ENCODE peak calls at places on chromosome 9, in eight cellular contexts. B is H7; H is NCI-H2081; N is M059J; P is IMR-90; W is activated CD8-positive, alpha-beta memory T cell treated with anti-CD3 and anti-CD28 coated beads for 48 hours; E is HepG2; L is activated CD4-positive, alpha-beta T cell treated with anti-CD3 and anti-CD28 coated beads for 36 hours. R is an unnamed sample.

GRCh38 chr9:136988872-136989271 is 3.4 kb upstream of the PAXX start:
- DNase-seq in L (no peak), P (no peak), N (no peak), E (no peak), H (no peak), W (no peak), B (no peak), R (no peak)

GRCh38 chr9:91047529-91047928 is 245.9 kb downstream of the SYK start:
- DNase-seq in W (no peak), P (no peak), B (no peak), L (peak; percentile 82), N (peak; percentile 45), H (no peak), E (no peak), R (peak; percentile 82)

GRCh38 chr9:113186241-113186755 is 34.8 kb downstream of the FKBP15 start:
- DNase-seq in N (no peak), H (no peak), B (no peak), E (no peak), L (no peak), P (no peak), W (no peak), R (no peak)

GRCh38 chr9:73116880-73117279 is 34.8 kb upstream of the ANXA1 start:
- DNase-seq in P (no peak), E (no peak), B (no peak), H (no peak), L (no peak), W (no peak), N (no peak), R (no peak)

GRCh38 chr9:80707120-80707519 is 982.2 kb downstream of the TLE1 start:
- DNase-seq in W (no peak), P (peak; percentile 51), H (no peak), B (no peak), E (no peak), N (peak; percentile 25), L (no peak), R (no peak)

GRCh38 chr9:129140397-129141065 is 29.3 kb downstream of the PTPA start:
- DNase-seq in L (peak; percentile 53), W (no peak), E (peak; percentile 56), B (peak; percentile 80), P (peak; percentile 45), H (peak; percentile 32), N (peak; percentile 65), R (peak; percentile 41)

GRCh38 chr9:101165131-101165530 is 136.6 kb downstream of the PLPPR1 start:
- DNase-seq in E (peak; percentile 1), W (no peak), B (no peak), L (no peak), P (no peak), H (no peak), N (no peak), R (no peak)

GRCh38 chr9:90706230-90706629 is 63.6 kb upstream of the DIRAS2 start:
- DNase-seq in N (no peak), L (no peak), P (no peak), W (no peak), B (no peak), E (no peak), H (no peak), R (no peak)

GRCh38 chr9:136031741-136032638 is 63.1 kb downstream of the NACC2 start:
- DNase-seq in L (no peak), H (no peak), B (no peak), E (no peak), N (no peak), W (no peak), P (peak; percentile 52), R (no peak)

GRCh38 chr9:34783951-34784487 is 74.1 kb upstream of the CCL21 start:
- DNase-seq in P (no peak), B (no peak), E (no peak), N (no peak), L (peak; percentile 11), W (no peak), H (no peak), R (no peak)

GRCh38 chr9:23769307-23769935 is 56.6 kb downstream of the ELAVL2 start:
- DNase-seq in W (no peak), E (no peak), H (no peak), N (peak; percentile 100), P (peak; percentile 6), B (no peak), L (no peak), R (no peak)

GRCh38 chr9:37100317-37100716 is 20.1 kb upstream of the ZCCHC7 start:
- DNase-seq in E (no peak), P (peak; percentile 6), W (no peak), B (no peak), L (no peak), H (no peak), N (peak; percentile 78), R (no peak)

GRCh38 chr9:82923410-82924242 is 139.3 kb downstream of the RASEF start:
- DNase-seq in N (peak; percentile 79), H (peak; percentile 78), W (no peak), B (no peak), E (peak; percentile 23), L (no peak), P (no peak), R (no peak)

GRCh38 chr9:14303526-14303925 is 10.4 kb downstream of the NFIB start:
- DNase-seq in E (no peak), P (no peak), L (no peak), H (peak; percentile 85), W (no peak), B (no peak), N (no peak), R (no peak)

GRCh38 chr9:72826954-72827953 is 125.6 kb downstream of the ALDH1A1 start:
- DNase-seq in H (no peak), L (no peak), E (no peak), W (no peak), P (no peak), N (no peak), B (no peak), R (no peak)

GRCh38 chr9:105639936-105640335 is 22.3 kb upstream of the TAL2 start:
- DNase-seq in W (no peak), P (no peak), H (no peak), E (no peak), L (no peak), N (no peak), B (no peak), R (no peak)

GRCh38 chr9:112810696-112811490 is 60.3 kb downstream of the SNX30 start:
- DNase-seq in W (no peak), L (no peak), P (no peak), B (no peak), H (no peak), E (no peak), N (no peak), R (no peak)

GRCh38 chr9:131529597-131530545 is 1.2 kb downstream of the UCK1 start:
- DNase-seq in H (no peak), E (no peak), B (peak; percentile 62), L (no peak), P (no peak), N (no peak), W (no peak), R (no peak)

GRCh38 chr9:32378993-32379729 is 5.3 kb upstream of the ACO1 start:
- DNase-seq in W (no peak), P (peak; percentile 85), L (peak; percentile 56), B (peak; percentile 43), H (peak; percentile 90), E (peak; percentile 85), N (peak; percentile 84), R (peak; percentile 37)

GRCh38 chr9:106697799-106698591 is 165.0 kb upstream of the ZNF462 start:
- DNase-seq in N (peak; percentile 40), P (peak; percentile 46), W (no peak), L (no peak), B (no peak), E (no peak), H (peak; percentile 85), R (no peak)

GRCh38 chr9:96553070-96553469 is 66.6 kb downstream of the CDC14B start:
- DNase-seq in L (no peak), H (no peak), W (no peak), E (no peak), P (peak; percentile 88), B (no peak), N (peak; percentile 91), R (no peak)

GRCh38 chr9:127233582-127234350 is 30.8 kb upstream of the GARNL3 start:
- DNase-seq in N (no peak), B (no peak), H (no peak), L (no peak), E (no peak), W (no peak), P (no peak), R (no peak)

GRCh38 chr9:109289931-109290330 is 30.9 kb downstream of the EPB41L4B start:
- DNase-seq in N (no peak), H (no peak), L (no peak), E (no peak), B (no peak), W (no peak), P (no peak), R (no peak)

GRCh38 chr9:68996457-68996856 is 17.5 kb downstream of the PRKACG start:
- DNase-seq in B (no peak), W (no peak), P (no peak), H (no peak), L (no peak), E (no peak), N (no peak), R (no peak)

GRCh38 chr9:121376214-121376830 is 6.3 kb upstream of the STOM start:
- DNase-seq in W (no peak), P (peak; percentile 46), B (no peak), L (no peak), N (no peak), H (no peak), E (no peak), R (no peak)

GRCh38 chr9:89368550-89368949 is 50.2 kb downstream of the SECISBP2 start:
- DNase-seq in W (no peak), E (no peak), H (no peak), L (no peak), P (no peak), N (no peak), B (peak; percentile 30), R (no peak)

GRCh38 chr9:132041825-132042224 is 37.8 kb downstream of the MED27 start:
- DNase-seq in P (no peak), B (no peak), W (no peak), L (no peak), H (no peak), N (no peak), E (no peak), R (no peak)

GRCh38 chr9:134492281-134492691 is 149.3 kb upstream of the COL5A1 start:
- DNase-seq in H (no peak), W (no peak), P (peak; percentile 91), N (no peak), L (no peak), B (peak; percentile 56), E (no peak), R (no peak)

GRCh38 chr9:2257530-2257929 is 242.4 kb downstream of the SMARCA2 start:
- DNase-seq in L (no peak), B (no peak), N (no peak), W (no peak), H (peak; percentile 89), P (no peak), E (no peak), R (no peak)